ENCODE peak calls at places on chromosome 3, in eight cellular contexts. One of them, this sample, is unnamed.

GRCh38 chr3:192091831-192092230 is 630.9 kb downstream of the PYDC2 start:
- DNase-seq in fibroblast of lung: peak
- DNase-seq in fibroblast of the aortic adventitia: peak
- DNase-seq in GM12865: no peak
- DNase-seq in GM20000: no peak
- DNase-seq in pancreas: no peak
- DNase-seq in body of pancreas: no peak
- DNase-seq in heart right ventricle: no peak
- DNase-seq in this sample: no peak

GRCh38 chr3:153693207-153693606 is 428.0 kb upstream of the ARHGEF26 start:
- DNase-seq in fibroblast of lung: no peak
- DNase-seq in fibroblast of the aortic adventitia: no peak
- DNase-seq in GM12865: no peak
- DNase-seq in GM20000: no peak
- DNase-seq in pancreas: no peak
- DNase-seq in body of pancreas: no peak
- DNase-seq in heart right ventricle: no peak
- DNase-seq in this sample: no peak

GRCh38 chr3:140724856-140725812 is 47.3 kb downstream of the TRIM42 start:
- DNase-seq in fibroblast of lung: no peak
- DNase-seq in fibroblast of the aortic adventitia: no peak
- DNase-seq in GM12865: peak
- DNase-seq in GM20000: no peak
- DNase-seq in pancreas: no peak
- DNase-seq in body of pancreas: no peak
- DNase-seq in heart right ventricle: no peak
- DNase-seq in this sample: no peak

GRCh38 chr3:64915778-64916177 is 228.0 kb upstream of the ADAMTS9 start:
- DNase-seq in fibroblast of lung: peak
- DNase-seq in fibroblast of the aortic adventitia: peak
- DNase-seq in GM12865: no peak
- DNase-seq in GM20000: no peak
- DNase-seq in pancreas: no peak
- DNase-seq in body of pancreas: no peak
- DNase-seq in heart right ventricle: no peak
- DNase-seq in this sample: no peak

GRCh38 chr3:17964113-17964512 is 221.7 kb upstream of the TBC1D5 start:
- DNase-seq in fibroblast of lung: no peak
- DNase-seq in fibroblast of the aortic adventitia: no peak
- DNase-seq in GM12865: no peak
- DNase-seq in GM20000: no peak
- DNase-seq in pancreas: no peak
- DNase-seq in body of pancreas: no peak
- DNase-seq in heart right ventricle: no peak
- DNase-seq in this sample: peak

GRCh38 chr3:13278783-13279531 is 141.2 kb downstream of the NUP210 start:
- DNase-seq in fibroblast of lung: peak
- DNase-seq in fibroblast of the aortic adventitia: no peak
- DNase-seq in GM12865: no peak
- DNase-seq in GM20000: no peak
- DNase-seq in pancreas: no peak
- DNase-seq in body of pancreas: no peak
- DNase-seq in heart right ventricle: no peak
- DNase-seq in this sample: no peak

GRCh38 chr3:56758539-56758981 is 43.2 kb downstream of the ARHGEF3 start:
- DNase-seq in fibroblast of lung: peak
- DNase-seq in fibroblast of the aortic adventitia: peak
- DNase-seq in GM12865: peak
- DNase-seq in GM20000: peak
- DNase-seq in pancreas: no peak
- DNase-seq in body of pancreas: peak
- DNase-seq in heart right ventricle: no peak
- DNase-seq in this sample: peak

GRCh38 chr3:167091186-167091585 is 288.9 kb downstream of the ZBBX start:
- DNase-seq in fibroblast of lung: no peak
- DNase-seq in fibroblast of the aortic adventitia: no peak
- DNase-seq in GM12865: no peak
- DNase-seq in GM20000: no peak
- DNase-seq in pancreas: no peak
- DNase-seq in body of pancreas: no peak
- DNase-seq in heart right ventricle: no peak
- DNase-seq in this sample: no peak

GRCh38 chr3:16801698-16802097 is 83.1 kb upstream of the PLCL2 start:
- DNase-seq in fibroblast of lung: peak
- DNase-seq in fibroblast of the aortic adventitia: no peak
- DNase-seq in GM12865: peak
- DNase-seq in GM20000: peak
- DNase-seq in pancreas: no peak
- DNase-seq in body of pancreas: no peak
- DNase-seq in heart right ventricle: no peak
- DNase-seq in this sample: peak

GRCh38 chr3:153029350-153029749 is 132.7 kb upstream of the RAP2B start:
- DNase-seq in fibroblast of lung: peak
- DNase-seq in fibroblast of the aortic adventitia: peak
- DNase-seq in GM12865: no peak
- DNase-seq in GM20000: no peak
- DNase-seq in pancreas: no peak
- DNase-seq in body of pancreas: no peak
- DNase-seq in heart right ventricle: no peak
- DNase-seq in this sample: no peak

GRCh38 chr3:182027366-182027765 is 315.6 kb downstream of the SOX2 start:
- DNase-seq in fibroblast of lung: peak
- DNase-seq in fibroblast of the aortic adventitia: no peak
- DNase-seq in GM12865: no peak
- DNase-seq in GM20000: no peak
- DNase-seq in pancreas: no peak
- DNase-seq in body of pancreas: no peak
- DNase-seq in heart right ventricle: no peak
- DNase-seq in this sample: no peak

GRCh38 chr3:151393146-151393831 is 8.7 kb upstream of the P2RY12 start:
- DNase-seq in fibroblast of lung: peak
- DNase-seq in fibroblast of the aortic adventitia: no peak
- DNase-seq in GM12865: no peak
- DNase-seq in GM20000: no peak
- DNase-seq in pancreas: no peak
- DNase-seq in body of pancreas: no peak
- DNase-seq in heart right ventricle: no peak
- DNase-seq in this sample: no peak

GRCh38 chr3:111737712-111738097 is 121.4 kb upstream of the PHLDB2 start:
- DNase-seq in fibroblast of lung: peak
- DNase-seq in fibroblast of the aortic adventitia: peak
- DNase-seq in GM12865: peak
- DNase-seq in GM20000: no peak
- DNase-seq in pancreas: no peak
- DNase-seq in body of pancreas: peak
- DNase-seq in heart right ventricle: no peak
- DNase-seq in this sample: no peak

GRCh38 chr3:13582366-13583250 is 33.7 kb downstream of the FBLN2 start:
- DNase-seq in fibroblast of lung: no peak
- DNase-seq in fibroblast of the aortic adventitia: no peak
- DNase-seq in GM12865: no peak
- DNase-seq in GM20000: no peak
- DNase-seq in pancreas: no peak
- DNase-seq in body of pancreas: no peak
- DNase-seq in heart right ventricle: no peak
- DNase-seq in this sample: no peak

GRCh38 chr3:171374661-171375285 is 85.4 kb downstream of the TNIK start:
- DNase-seq in fibroblast of lung: peak
- DNase-seq in fibroblast of the aortic adventitia: peak
- DNase-seq in GM12865: no peak
- DNase-seq in GM20000: no peak
- DNase-seq in pancreas: no peak
- DNase-seq in body of pancreas: no peak
- DNase-seq in heart right ventricle: no peak
- DNase-seq in this sample: peak

GRCh38 chr3:131356006-131356405 is 25.6 kb upstream of the NUDT16 start:
- DNase-seq in fibroblast of lung: no peak
- DNase-seq in fibroblast of the aortic adventitia: no peak
- DNase-seq in GM12865: no peak
- DNase-seq in GM20000: no peak
- DNase-seq in pancreas: no peak
- DNase-seq in body of pancreas: no peak
- DNase-seq in heart right ventricle: no peak
- DNase-seq in this sample: no peak

GRCh38 chr3:65597952-65598413 is 440.7 kb downstream of the MAGI1 start:
- DNase-seq in fibroblast of lung: no peak
- DNase-seq in fibroblast of the aortic adventitia: no peak
- DNase-seq in GM12865: no peak
- DNase-seq in GM20000: no peak
- DNase-seq in pancreas: peak
- DNase-seq in body of pancreas: no peak
- DNase-seq in heart right ventricle: no peak
- DNase-seq in this sample: no peak

GRCh38 chr3:27166888-27167287 is 202.3 kb downstream of the NEK10 start:
- DNase-seq in fibroblast of lung: peak
- DNase-seq in fibroblast of the aortic adventitia: peak
- DNase-seq in GM12865: no peak
- DNase-seq in GM20000: no peak
- DNase-seq in pancreas: no peak
- DNase-seq in body of pancreas: no peak
- DNase-seq in heart right ventricle: no peak
- DNase-seq in this sample: no peak

GRCh38 chr3:113832477-113833164 is 6.0 kb upstream of the GRAMD1C start:
- DNase-seq in fibroblast of lung: peak
- DNase-seq in fibroblast of the aortic adventitia: peak
- DNase-seq in GM12865: peak
- DNase-seq in GM20000: no peak
- DNase-seq in pancreas: no peak
- DNase-seq in body of pancreas: no peak
- DNase-seq in heart right ventricle: no peak
- DNase-seq in this sample: no peak

DNA sequence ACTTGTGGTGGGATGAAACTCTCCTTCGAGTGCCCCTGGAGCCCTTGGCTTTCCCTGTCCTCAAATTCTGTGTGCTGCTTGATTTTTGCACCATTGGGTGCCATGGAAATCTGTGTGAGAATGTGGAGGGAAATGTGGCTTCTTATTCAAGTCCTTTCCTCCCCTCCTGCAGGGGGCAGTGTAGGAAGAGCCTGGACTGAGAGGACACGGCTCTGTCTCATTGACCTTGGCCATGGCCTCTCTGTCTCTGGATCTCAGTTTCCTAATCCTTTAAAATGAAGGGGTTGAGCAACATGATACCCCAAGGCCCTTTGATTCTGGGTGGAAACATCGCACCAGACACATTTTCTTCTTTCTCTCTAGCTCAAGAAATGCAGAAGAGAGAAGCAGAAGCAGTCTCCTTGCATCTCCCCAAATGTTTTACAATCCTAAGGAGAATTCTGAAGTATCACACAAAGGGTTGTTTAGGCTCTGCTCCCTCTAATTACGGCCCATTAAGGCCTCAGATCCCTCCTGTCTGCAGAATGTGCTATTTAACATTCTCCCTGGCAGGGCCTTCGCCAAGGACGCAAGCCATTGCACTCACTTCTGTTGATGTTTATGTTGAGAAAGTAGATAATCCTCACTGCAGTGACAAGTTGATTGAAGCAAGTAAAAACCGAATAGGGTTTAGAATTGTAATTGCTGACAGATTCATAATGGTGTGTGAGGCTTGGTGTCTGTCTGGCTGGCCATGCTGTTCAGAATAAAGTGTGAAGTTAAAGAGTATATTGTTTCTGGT is 169.1 kb downstream of the TPRG1 start:
- DNase-seq in fibroblast of lung: no peak
- DNase-seq in fibroblast of the aortic adventitia: no peak
- DNase-seq in GM12865: peak
- DNase-seq in GM20000: no peak
- DNase-seq in pancreas: no peak
- DNase-seq in body of pancreas: no peak
- DNase-seq in heart right ventricle: no peak
- DNase-seq in this sample: peak
- TF ChIP-seq CTCF in fibroblast of lung: no peak
- TF ChIP-seq CTCF in fibroblast of the aortic adventitia: no peak
- TF ChIP-seq CTCF in GM12865: peak
- TF ChIP-seq CTCF in GM20000: no peak
- TF ChIP-seq CTCF in pancreas: no peak
- TF ChIP-seq CTCF in body of pancreas: no peak
- TF ChIP-seq CTCF in heart right ventricle: no peak
- TF ChIP-seq CTCF in this sample: peak

DNA sequence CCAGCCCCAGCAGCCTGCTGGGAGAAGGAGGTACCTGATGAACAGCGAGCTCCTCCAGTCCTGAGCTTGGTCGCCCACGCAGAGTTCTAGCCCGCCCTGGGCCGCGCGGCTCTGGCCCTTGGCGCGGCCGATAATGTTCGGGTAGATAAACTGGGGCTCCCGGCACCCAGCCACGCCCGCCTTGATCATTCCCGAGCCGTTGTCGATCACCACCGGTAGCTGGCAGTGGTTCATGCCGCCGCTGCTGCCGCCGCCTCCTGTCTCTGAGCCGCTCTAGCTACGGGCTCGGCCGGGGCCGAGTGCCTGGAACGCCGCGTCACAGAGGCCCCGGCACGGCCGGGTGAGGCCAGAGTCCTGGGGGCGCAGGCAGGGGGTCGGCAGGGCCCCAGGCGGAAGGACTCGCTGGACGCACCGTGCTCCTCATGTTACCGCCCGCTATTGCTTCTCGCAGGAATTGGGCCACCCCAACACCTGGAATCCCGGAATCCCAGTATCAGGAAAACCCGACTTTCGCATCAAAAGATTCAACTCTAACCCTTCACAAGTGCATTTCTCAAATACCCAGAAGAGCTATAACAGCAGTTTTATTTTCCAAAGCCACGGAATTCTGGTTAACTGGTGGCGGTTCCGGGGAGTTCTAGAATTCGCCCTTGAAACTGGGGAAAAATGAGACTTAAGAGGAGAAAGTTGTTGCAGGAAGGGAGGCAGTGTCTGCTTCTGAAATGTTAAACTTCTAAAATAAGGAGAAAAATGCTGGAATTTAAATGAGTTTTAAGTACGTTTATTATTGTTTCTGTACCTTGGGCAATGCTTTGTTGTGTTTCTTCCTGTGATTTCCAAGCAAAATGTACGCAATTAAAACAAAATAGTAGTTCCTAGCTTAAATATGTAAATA is at the start of gene ACTRT3:
- DNase-seq in fibroblast of lung: peak
- DNase-seq in fibroblast of the aortic adventitia: peak
- DNase-seq in GM12865: peak
- DNase-seq in GM20000: peak
- DNase-seq in pancreas: peak
- DNase-seq in body of pancreas: peak
- DNase-seq in heart right ventricle: peak
- DNase-seq in this sample: peak
- TF ChIP-seq CTCF in fibroblast of lung: no peak
- TF ChIP-seq CTCF in fibroblast of the aortic adventitia: no peak
- TF ChIP-seq CTCF in GM12865: no peak
- TF ChIP-seq CTCF in GM20000: no peak
- TF ChIP-seq CTCF in pancreas: no peak
- TF ChIP-seq CTCF in body of pancreas: no peak
- TF ChIP-seq CTCF in heart right ventricle: no peak
- TF ChIP-seq CTCF in this sample: no peak

GRCh38 chr3:189365609-189366564 is 194.1 kb downstream of the TPRG1 start:
- DNase-seq in fibroblast of lung: peak
- DNase-seq in fibroblast of the aortic adventitia: peak
- DNase-seq in GM12865: no peak
- DNase-seq in GM20000: no peak
- DNase-seq in pancreas: no peak
- DNase-seq in body of pancreas: no peak
- DNase-seq in heart right ventricle: no peak
- DNase-seq in this sample: peak
- TF ChIP-seq CTCF in fibroblast of lung: no peak
- TF ChIP-seq CTCF in fibroblast of the aortic adventitia: peak
- TF ChIP-seq CTCF in GM12865: no peak
- TF ChIP-seq CTCF in GM20000: no peak
- TF ChIP-seq CTCF in pancreas: no peak
- TF ChIP-seq CTCF in body of pancreas: no peak
- TF ChIP-seq CTCF in heart right ventricle: no peak
- TF ChIP-seq CTCF in this sample: no peak

GRCh38 chr3:137709011-137709601 is 55.0 kb upstream of the SOX14 start:
- DNase-seq in fibroblast of lung: no peak
- DNase-seq in fibroblast of the aortic adventitia: no peak
- DNase-seq in GM12865: peak
- DNase-seq in GM20000: peak
- DNase-seq in pancreas: no peak
- DNase-seq in body of pancreas: no peak
- DNase-seq in heart right ventricle: no peak
- DNase-seq in this sample: peak
- TF ChIP-seq CTCF in fibroblast of lung: no peak
- TF ChIP-seq CTCF in fibroblast of the aortic adventitia: no peak
- TF ChIP-seq CTCF in GM12865: peak
- TF ChIP-seq CTCF in GM20000: peak
- TF ChIP-seq CTCF in pancreas: no peak
- TF ChIP-seq CTCF in body of pancreas: no peak
- TF ChIP-seq CTCF in heart right ventricle: peak
- TF ChIP-seq CTCF in this sample: peak

This sample was measured in NB4.